ENCODE peak calls at places on chromosomes 5 and 9, in eight cellular contexts. One of them, this sample, is unnamed.

GRCh38 chr5:74143151-74143550 is 497.4 kb downstream of the ENC1 start:
- DNase-seq in adrenal gland: no peak
- DNase-seq in mammary epithelial cell: peak; percentile 35
- DNase-seq in pancreas: no peak
- DNase-seq in dorsolateral prefrontal cortex: no peak
- DNase-seq in A673: no peak
- DNase-seq in heart left ventricle: no peak
- DNase-seq in GM06990: no peak
- DNase-seq in this sample: no peak

GRCh38 chr9:114571391-114571790 is 16.2 kb upstream of the ATP6V1G1 start:
- DNase-seq in adrenal gland: no peak
- DNase-seq in mammary epithelial cell: no peak
- DNase-seq in pancreas: peak; percentile 50
- DNase-seq in dorsolateral prefrontal cortex: no peak
- DNase-seq in A673: no peak
- DNase-seq in heart left ventricle: no peak
- DNase-seq in GM06990: no peak
- DNase-seq in this sample: no peak

GRCh38 chr9:99726758-99727157 is 94.9 kb upstream of the NR4A3 start:
- DNase-seq in adrenal gland: no peak
- DNase-seq in mammary epithelial cell: no peak
- DNase-seq in pancreas: no peak
- DNase-seq in dorsolateral prefrontal cortex: no peak
- DNase-seq in A673: no peak
- DNase-seq in heart left ventricle: no peak
- DNase-seq in GM06990: no peak
- DNase-seq in this sample: no peak

GRCh38 chr9:130183133-130183762 is 11.0 kb downstream of the NCS1 start:
- DNase-seq in adrenal gland: peak; percentile 83
- DNase-seq in mammary epithelial cell: peak; percentile 35
- DNase-seq in pancreas: peak; percentile 63
- DNase-seq in dorsolateral prefrontal cortex: no peak
- DNase-seq in A673: peak; percentile 53
- DNase-seq in heart left ventricle: no peak
- DNase-seq in GM06990: no peak
- DNase-seq in this sample: peak; percentile 61

GRCh38 chr9:132312426-132312825 is 42.4 kb downstream of the SETX start:
- DNase-seq in adrenal gland: no peak
- DNase-seq in mammary epithelial cell: no peak
- DNase-seq in pancreas: no peak
- DNase-seq in dorsolateral prefrontal cortex: no peak
- DNase-seq in A673: no peak
- DNase-seq in heart left ventricle: no peak
- DNase-seq in GM06990: no peak
- DNase-seq in this sample: no peak

GRCh38 chr5:10310073-10310779 is 2.5 kb upstream of the CMBL start:
- DNase-seq in adrenal gland: peak; percentile 72
- DNase-seq in mammary epithelial cell: peak; percentile 90
- DNase-seq in pancreas: peak; percentile 75
- DNase-seq in dorsolateral prefrontal cortex: no peak
- DNase-seq in A673: no peak
- DNase-seq in heart left ventricle: no peak
- DNase-seq in GM06990: no peak
- DNase-seq in this sample: no peak

GRCh38 chr5:68424799-68425537 is 209.4 kb downstream of the PIK3R1 start:
- DNase-seq in adrenal gland: no peak
- DNase-seq in mammary epithelial cell: peak; percentile 73
- DNase-seq in pancreas: no peak
- DNase-seq in dorsolateral prefrontal cortex: no peak
- DNase-seq in A673: no peak
- DNase-seq in heart left ventricle: no peak
- DNase-seq in GM06990: peak; percentile 42
- DNase-seq in this sample: no peak

GRCh38 chr5:82917584-82917983 is 159.6 kb downstream of the TMEM167A start:
- DNase-seq in adrenal gland: no peak
- DNase-seq in mammary epithelial cell: no peak
- DNase-seq in pancreas: no peak
- DNase-seq in dorsolateral prefrontal cortex: no peak
- DNase-seq in A673: no peak
- DNase-seq in heart left ventricle: no peak
- DNase-seq in GM06990: no peak
- DNase-seq in this sample: no peak

GRCh38 chr5:171457208-171457981 is 37.9 kb downstream of the FGF18 start:
- DNase-seq in adrenal gland: no peak
- DNase-seq in mammary epithelial cell: no peak
- DNase-seq in pancreas: no peak
- DNase-seq in dorsolateral prefrontal cortex: no peak
- DNase-seq in A673: no peak
- DNase-seq in heart left ventricle: no peak
- DNase-seq in GM06990: no peak
- DNase-seq in this sample: no peak

DNA sequence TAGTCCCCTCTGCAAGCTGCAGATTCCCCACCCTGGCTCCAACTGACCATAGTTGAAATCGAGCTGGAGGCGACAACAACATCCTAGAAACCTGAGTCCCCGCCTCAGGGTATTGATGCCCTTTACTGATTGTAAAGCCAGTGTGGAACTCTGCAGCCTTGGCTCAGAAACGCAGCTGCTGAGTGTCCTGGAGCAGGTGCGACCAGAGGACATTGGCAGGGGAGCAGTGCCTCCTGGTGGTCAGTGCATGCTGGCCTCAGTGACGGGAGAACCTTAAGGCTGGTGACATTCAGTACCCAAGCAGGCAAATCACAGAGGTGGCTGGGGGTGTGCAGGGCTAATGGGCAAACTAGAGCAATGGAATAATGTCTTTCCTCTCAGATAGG is 20.4 kb upstream of the ZNF354B start:
- DNase-seq in adrenal gland: peak; percentile 77
- DNase-seq in mammary epithelial cell: peak; percentile 46
- DNase-seq in pancreas: peak; percentile 85
- DNase-seq in dorsolateral prefrontal cortex: peak; percentile 61
- DNase-seq in A673: no peak
- DNase-seq in heart left ventricle: peak; percentile 70
- DNase-seq in GM06990: no peak
- DNase-seq in this sample: peak; percentile 72
- TF ChIP-seq CTCF in adrenal gland: peak; percentile 56
- TF ChIP-seq CTCF in mammary epithelial cell: peak; percentile 80
- TF ChIP-seq CTCF in pancreas: peak; percentile 64
- TF ChIP-seq CTCF in dorsolateral prefrontal cortex: peak; percentile 28
- TF ChIP-seq CTCF in A673: peak; percentile 34
- TF ChIP-seq CTCF in heart left ventricle: peak; percentile 50
- TF ChIP-seq CTCF in GM06990: peak; percentile 44
- TF ChIP-seq CTCF in this sample: no peak

DNA sequence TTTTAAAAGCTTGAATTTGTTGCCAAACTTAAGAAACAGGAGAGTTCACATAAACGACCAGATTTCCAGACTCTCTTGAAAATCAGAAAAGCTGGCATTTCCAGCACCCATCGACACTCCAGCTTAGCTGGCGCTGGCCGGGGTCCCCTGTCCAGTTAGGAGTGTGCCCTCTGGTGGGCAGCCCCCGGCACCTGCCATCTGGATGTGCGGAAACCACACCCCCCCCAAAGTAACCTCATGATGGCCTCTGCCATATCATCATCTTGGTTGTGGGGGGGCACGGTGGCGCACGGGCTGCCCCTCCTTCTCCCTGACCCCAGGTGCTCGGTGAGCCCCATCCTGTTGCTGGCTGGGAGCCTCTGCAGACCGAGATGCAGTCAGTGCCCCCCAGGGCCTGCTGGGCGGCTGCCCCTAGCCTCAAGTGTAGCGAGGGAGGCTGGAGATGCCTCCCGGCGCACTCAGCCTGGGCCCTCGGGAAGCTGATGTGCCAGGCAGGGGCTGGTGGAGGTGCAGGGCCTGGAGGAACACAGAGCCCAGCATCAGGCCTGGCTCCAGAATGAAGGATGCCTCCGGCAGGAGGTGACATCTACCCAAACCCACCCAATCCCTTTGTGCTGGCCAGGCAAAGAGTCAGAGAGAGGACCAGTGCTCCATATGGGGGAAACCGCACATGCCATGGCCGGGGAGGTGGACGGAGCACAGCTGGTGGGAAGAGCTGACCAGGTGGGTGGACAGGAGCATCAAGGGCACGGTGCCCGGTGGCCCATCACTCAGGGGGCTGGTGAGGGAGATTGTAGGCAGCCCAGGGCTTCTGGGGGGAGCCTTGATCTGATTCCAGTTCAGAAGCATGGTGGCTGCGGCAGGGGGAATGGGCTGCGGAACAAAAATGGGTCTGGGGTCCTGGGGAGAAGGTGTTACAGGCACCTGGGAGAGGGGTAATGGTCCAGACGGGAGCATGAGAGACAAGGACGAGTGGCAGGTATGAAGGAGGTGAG is 70.6 kb downstream of the ADAMTS2 start:
- DNase-seq in adrenal gland: no peak
- DNase-seq in mammary epithelial cell: no peak
- DNase-seq in pancreas: no peak
- DNase-seq in dorsolateral prefrontal cortex: no peak
- DNase-seq in A673: no peak
- DNase-seq in heart left ventricle: no peak
- DNase-seq in GM06990: no peak
- DNase-seq in this sample: no peak
- TF ChIP-seq CTCF in adrenal gland: no peak
- TF ChIP-seq CTCF in mammary epithelial cell: no peak
- TF ChIP-seq CTCF in pancreas: no peak
- TF ChIP-seq CTCF in dorsolateral prefrontal cortex: no peak
- TF ChIP-seq CTCF in A673: peak; percentile 24
- TF ChIP-seq CTCF in heart left ventricle: no peak
- TF ChIP-seq CTCF in GM06990: no peak
- TF ChIP-seq CTCF in this sample: no peak

GRCh38 chr5:145859897-145860296 is 12.9 kb downstream of the GRXCR2 start:
- DNase-seq in adrenal gland: no peak
- DNase-seq in mammary epithelial cell: no peak
- DNase-seq in pancreas: no peak
- DNase-seq in dorsolateral prefrontal cortex: no peak
- DNase-seq in A673: no peak
- DNase-seq in heart left ventricle: no peak
- DNase-seq in GM06990: no peak
- DNase-seq in this sample: no peak
- TF ChIP-seq CTCF in adrenal gland: no peak
- TF ChIP-seq CTCF in mammary epithelial cell: peak; percentile 15
- TF ChIP-seq CTCF in pancreas: no peak
- TF ChIP-seq CTCF in dorsolateral prefrontal cortex: no peak
- TF ChIP-seq CTCF in A673: peak; percentile 49
- TF ChIP-seq CTCF in heart left ventricle: no peak
- TF ChIP-seq CTCF in GM06990: no peak
- TF ChIP-seq CTCF in this sample: peak; percentile 39

DNA sequence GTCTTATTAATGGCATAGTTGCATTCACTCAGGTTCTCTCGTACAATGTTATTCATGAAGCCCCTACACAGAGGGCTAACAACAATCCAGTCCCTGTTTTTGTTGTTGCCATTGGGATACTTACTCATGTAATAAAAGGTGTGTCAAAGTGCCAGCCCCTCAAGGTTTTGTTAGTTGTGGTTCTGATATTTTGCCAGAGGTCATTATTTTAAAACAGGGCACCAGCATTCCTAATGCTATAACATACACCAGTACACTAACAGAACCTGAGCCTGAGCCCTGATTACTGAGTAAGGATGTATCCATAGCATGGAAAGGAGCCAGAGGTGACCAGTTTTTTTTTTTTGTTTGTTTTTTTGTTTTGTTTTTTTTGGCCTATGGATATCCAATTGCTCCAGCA is 50.2 kb downstream of the SMC2 start:
- DNase-seq in adrenal gland: no peak
- DNase-seq in mammary epithelial cell: peak; percentile 22
- DNase-seq in pancreas: no peak
- DNase-seq in dorsolateral prefrontal cortex: no peak
- DNase-seq in A673: no peak
- DNase-seq in heart left ventricle: no peak
- DNase-seq in GM06990: no peak
- DNase-seq in this sample: no peak
- TF ChIP-seq CTCF in adrenal gland: no peak
- TF ChIP-seq CTCF in mammary epithelial cell: no peak
- TF ChIP-seq CTCF in pancreas: no peak
- TF ChIP-seq CTCF in dorsolateral prefrontal cortex: no peak
- TF ChIP-seq CTCF in A673: no peak
- TF ChIP-seq CTCF in heart left ventricle: no peak
- TF ChIP-seq CTCF in GM06990: no peak
- TF ChIP-seq CTCF in this sample: no peak

GRCh38 chr5:143404416-143405062 is 1.1 kb upstream of the NR3C1 start:
- DNase-seq in adrenal gland: peak; percentile 82
- DNase-seq in mammary epithelial cell: peak; percentile 81
- DNase-seq in pancreas: peak; percentile 76
- DNase-seq in dorsolateral prefrontal cortex: peak; percentile 46
- DNase-seq in A673: peak; percentile 86
- DNase-seq in heart left ventricle: peak; percentile 87
- DNase-seq in GM06990: peak; percentile 81
- DNase-seq in this sample: peak; percentile 61
- TF ChIP-seq CTCF in adrenal gland: no peak
- TF ChIP-seq CTCF in mammary epithelial cell: no peak
- TF ChIP-seq CTCF in pancreas: no peak
- TF ChIP-seq CTCF in dorsolateral prefrontal cortex: no peak
- TF ChIP-seq CTCF in A673: no peak
- TF ChIP-seq CTCF in heart left ventricle: no peak
- TF ChIP-seq CTCF in GM06990: no peak
- TF ChIP-seq CTCF in this sample: no peak

GRCh38 chr5:75469017-75469416 is 42.4 kb downstream of the CERT1 start:
- DNase-seq in adrenal gland: no peak
- DNase-seq in mammary epithelial cell: no peak
- DNase-seq in pancreas: no peak
- DNase-seq in dorsolateral prefrontal cortex: no peak
- DNase-seq in A673: no peak
- DNase-seq in heart left ventricle: no peak
- DNase-seq in GM06990: no peak
- DNase-seq in this sample: no peak
- TF ChIP-seq CTCF in adrenal gland: no peak
- TF ChIP-seq CTCF in mammary epithelial cell: no peak
- TF ChIP-seq CTCF in pancreas: no peak
- TF ChIP-seq CTCF in dorsolateral prefrontal cortex: no peak
- TF ChIP-seq CTCF in A673: no peak
- TF ChIP-seq CTCF in heart left ventricle: no peak
- TF ChIP-seq CTCF in GM06990: no peak
- TF ChIP-seq CTCF in this sample: no peak

DNA sequence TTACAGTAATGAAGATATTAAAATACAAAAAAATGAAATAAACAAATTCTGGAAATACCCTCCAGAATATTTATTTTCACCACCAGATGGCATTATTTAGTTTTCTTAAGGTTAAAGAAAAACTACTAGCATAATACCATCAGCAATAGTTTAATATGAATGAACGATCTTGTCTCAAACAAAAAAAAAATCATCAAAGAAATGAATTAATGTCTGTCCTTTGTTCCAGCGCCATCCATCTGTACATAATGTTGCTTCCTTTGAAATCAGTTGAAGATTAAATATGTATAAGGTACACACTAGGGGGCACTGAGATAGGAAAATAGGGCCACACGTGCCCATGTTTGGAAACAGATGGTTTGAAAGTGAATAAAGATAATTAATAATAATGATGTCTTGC is 84.9 kb upstream of the SLCO6A1 start:
- DNase-seq in adrenal gland: no peak
- DNase-seq in mammary epithelial cell: no peak
- DNase-seq in pancreas: no peak
- DNase-seq in dorsolateral prefrontal cortex: no peak
- DNase-seq in A673: peak; percentile 66
- DNase-seq in heart left ventricle: no peak
- DNase-seq in GM06990: no peak
- DNase-seq in this sample: no peak
- TF ChIP-seq CTCF in adrenal gland: peak; percentile 73
- TF ChIP-seq CTCF in mammary epithelial cell: peak; percentile 36
- TF ChIP-seq CTCF in pancreas: no peak
- TF ChIP-seq CTCF in dorsolateral prefrontal cortex: peak; percentile 51
- TF ChIP-seq CTCF in A673: peak; percentile 75
- TF ChIP-seq CTCF in heart left ventricle: peak; percentile 49
- TF ChIP-seq CTCF in GM06990: peak; percentile 22
- TF ChIP-seq CTCF in this sample: peak; percentile 67

This sample was measured in mesothelial cell of epicardium.